ENCODE peak calls at places on chromosomes 6 and 20, in eight cellular contexts. Y is WERI-Rb-1, L is astrocyte of the spinal cord, K is GM12865, D is HFFc6, P is endothelial cell of umbilical vein, S is PC-3, C is left ventricle myocardium inferior. A is an unnamed sample.
A peak's percentile ranks its signal among the peaks of the same experiment; 100 is the strongest.

GRCh38 chr20:59253779-59254319 is 46.6 kb upstream of the EDN3 start:
- DNase-seq in Y (peak; percentile 12), L (no peak), K (no peak), D (no peak), P (no peak), S (peak; percentile 14), C (no peak), A (no peak)

GRCh38 chr6:19478273-19478672 is 358.9 kb upstream of the ID4 start:
- DNase-seq in Y (no peak), L (no peak), K (no peak), D (no peak), P (no peak), S (no peak), C (no peak), A (no peak)

GRCh38 chr6:106693343-106693742 is 64.0 kb downstream of the QRSL1 start:
- DNase-seq in Y (no peak), L (no peak), K (no peak), D (no peak), P (no peak), S (no peak), C (no peak), A (no peak)

GRCh38 chr6:90406142-90406794 is 109.6 kb upstream of the BACH2 start:
- DNase-seq in Y (no peak), L (peak; percentile 85), K (peak; percentile 8), D (peak; percentile 44), P (no peak), S (peak; percentile 90), C (no peak), A (peak; percentile 53)

GRCh38 chr6:148591656-148592055 is 155.2 kb upstream of the UST start:
- DNase-seq in Y (no peak), L (no peak), K (no peak), D (no peak), P (no peak), S (no peak), C (no peak), A (no peak)

GRCh38 chr6:110542311-110543024 is 66.1 kb upstream of the SLC22A16 start:
- DNase-seq in Y (no peak), L (no peak), K (no peak), D (peak; percentile 14), P (no peak), S (no peak), C (peak; percentile 66), A (no peak)

GRCh38 chr6:142551145-142551811 is 249.5 kb downstream of the ADGRG6 start:
- DNase-seq in Y (peak; percentile 52), L (peak; percentile 17), K (no peak), D (peak; percentile 36), P (no peak), S (peak; percentile 58), C (no peak), A (no peak)

GRCh38 chr20:63897978-63898561 is 3.1 kb downstream of the DNAJC5 start:
- DNase-seq in Y (no peak), L (no peak), K (no peak), D (no peak), P (no peak), S (no peak), C (no peak), A (no peak)

GRCh38 chr6:166744654-166745134 is 117.6 kb upstream of the RPS6KA2 start:
- DNase-seq in Y (no peak), L (no peak), K (no peak), D (no peak), P (no peak), S (no peak), C (no peak), A (no peak)

GRCh38 chr20:41176711-41177552 is 39.6 kb downstream of the PLCG1 start:
- DNase-seq in Y (no peak), L (no peak), K (no peak), D (no peak), P (no peak), S (no peak), C (no peak), A (no peak)

GRCh38 chr20:62825994-62826645 is 9.3 kb downstream of the COL9A3 start:
- DNase-seq in Y (no peak), L (no peak), K (no peak), D (no peak), P (no peak), S (no peak), C (no peak), A (no peak)

GRCh38 chr6:155234687-155235543 is 28.9 kb upstream of the CLDN20 start:
- DNase-seq in Y (no peak), L (peak; percentile 10), K (no peak), D (no peak), P (no peak), S (no peak), C (no peak), A (no peak)

GRCh38 chr6:169959129-169960002 is 207.9 kb downstream of the ERMARD start:
- DNase-seq in Y (peak; percentile 81), L (no peak), K (peak; percentile 44), D (no peak), P (peak; percentile 26), S (no peak), C (no peak), A (no peak)

GRCh38 chr6:15317934-15318902 is 72.3 kb downstream of the JARID2 start:
- DNase-seq in Y (no peak), L (no peak), K (no peak), D (no peak), P (no peak), S (no peak), C (no peak), A (peak; percentile 16)

GRCh38 chr6:158737710-158738615 is 81.2 kb downstream of the EZR start:
- DNase-seq in Y (no peak), L (peak; percentile 13), K (no peak), D (peak; percentile 42), P (no peak), S (peak; percentile 81), C (no peak), A (peak; percentile 48)

GRCh38 chr6:130775421-130776012 is 51.7 kb upstream of the SMLR1 start:
- DNase-seq in Y (no peak), L (no peak), K (no peak), D (no peak), P (no peak), S (no peak), C (no peak), A (no peak)

GRCh38 chr6:33622456-33623431 is 1.6 kb downstream of the ITPR3 start:
- DNase-seq in Y (no peak), L (no peak), K (peak; percentile 45), D (no peak), P (no peak), S (peak; percentile 66), C (no peak), A (no peak)

GRCh38 chr6:27078734-27079357 is 168.7 kb upstream of the PRSS16 start:
- DNase-seq in Y (peak; percentile 64), L (peak; percentile 67), K (peak; percentile 74), D (peak; percentile 72), P (peak; percentile 71), S (peak; percentile 73), C (no peak), A (peak; percentile 71)

GRCh38 chr20:33604084-33604990 is 57.8 kb upstream of the C20orf144 start:
- DNase-seq in Y (no peak), L (no peak), K (no peak), D (no peak), P (no peak), S (no peak), C (no peak), A (no peak)

GRCh38 chr6:107185570-107185969 is 70.3 kb upstream of the BEND3 start:
- DNase-seq in Y (peak; percentile 10), L (peak; percentile 6), K (no peak), D (peak; percentile 2), P (peak; percentile 22), S (peak; percentile 8), C (no peak), A (peak; percentile 10)

GRCh38 chr20:19958243-19958642 is 58.9 kb upstream of the NAA20 start:
- DNase-seq in Y (no peak), L (no peak), K (no peak), D (no peak), P (no peak), S (no peak), C (no peak), A (no peak)

DNA sequence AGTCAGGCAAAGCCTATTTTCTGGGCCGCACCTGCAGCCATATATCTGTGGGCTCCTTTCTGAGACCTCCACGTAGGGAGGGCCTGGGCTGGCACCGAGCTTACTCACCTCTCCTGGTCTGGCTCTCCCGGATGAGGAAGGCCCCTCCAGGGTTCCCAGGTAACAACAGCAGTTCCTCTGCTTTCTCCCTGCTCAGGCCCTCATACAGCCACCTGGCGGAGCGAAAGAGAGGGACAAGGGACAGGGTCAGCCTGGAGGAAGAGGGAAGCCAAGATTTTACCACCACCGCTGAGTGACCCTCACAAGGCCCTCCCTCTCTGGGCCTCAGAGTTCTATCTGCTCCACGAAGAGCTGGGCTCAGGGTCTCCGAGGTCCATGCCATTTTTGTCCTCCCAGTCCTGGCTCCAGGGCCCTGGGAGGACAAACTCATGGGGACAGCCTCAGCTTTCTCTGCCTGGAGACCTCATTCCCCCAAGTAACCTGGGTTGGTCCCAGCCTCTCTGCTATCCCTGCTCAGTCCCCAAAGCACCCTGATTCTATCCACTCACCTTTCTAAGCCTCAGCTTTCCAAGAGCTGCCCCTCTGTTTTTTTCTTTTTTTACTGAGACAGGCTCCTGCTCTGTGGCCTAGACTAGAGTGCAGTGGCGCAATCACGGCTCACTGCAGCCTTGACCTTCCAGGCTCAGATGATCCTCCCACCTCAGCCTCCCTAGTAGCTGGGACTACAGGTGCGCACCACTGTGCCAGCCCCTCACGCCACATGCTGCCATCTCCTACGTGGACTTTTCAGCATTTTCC is 13.3 kb downstream of the SLA2 start:
- DNase-seq in Y (no peak), L (no peak), K (no peak), D (no peak), P (no peak), S (no peak), C (no peak), A (no peak)
- TF ChIP-seq CTCF in Y (peak; percentile 1), L (no peak), K (no peak), D (no peak), P (no peak), S (no peak), C (no peak), A (peak; percentile 8)

GRCh38 chr6:95548188-95548837 is 29.0 kb upstream of the MANEA start:
- DNase-seq in Y (peak; percentile 64), L (no peak), K (no peak), D (no peak), P (no peak), S (no peak), C (no peak), A (no peak)

GRCh38 chr6:95551678-95552324 is 25.5 kb upstream of the MANEA start:
- DNase-seq in Y (no peak), L (no peak), K (no peak), D (no peak), P (no peak), S (no peak), C (no peak), A (no peak)

GRCh38 chr6:95553880-95554279 is 23.5 kb upstream of the MANEA start:
- DNase-seq in Y (no peak), L (no peak), K (no peak), D (no peak), P (no peak), S (no peak), C (no peak), A (no peak)
- TF ChIP-seq CTCF in Y (no peak), L (no peak), K (no peak), D (no peak), P (no peak), S (no peak), C (no peak), A (no peak)

GRCh38 chr6:135955106-135955505 is 103.6 kb downstream of the PDE7B start:
- DNase-seq in Y (no peak), L (no peak), K (no peak), D (no peak), P (no peak), S (no peak), C (no peak), A (no peak)
- TF ChIP-seq CTCF in Y (no peak), L (no peak), K (no peak), D (no peak), P (no peak), S (no peak), C (no peak), A (no peak)

GRCh38 chr6:66771626-66772025 is 1064.6 kb upstream of the EYS start:
- DNase-seq in Y (no peak), L (no peak), K (no peak), D (no peak), P (no peak), S (no peak), C (no peak), A (no peak)
- TF ChIP-seq CTCF in Y (no peak), L (no peak), K (no peak), D (no peak), P (no peak), S (no peak), C (no peak), A (no peak)

A was measured in brain microvascular endothelial cell.